ENCODE peak calls at places on chromosomes 3 and 15, in eight cellular contexts. One of them, this sample, is unnamed.

GRCh38 chr15:73906346-73907017 is 19.8 kb upstream of the LOXL1 start:
- DNase-seq in GM10248: no peak
- DNase-seq in kidney epithelial cell: no peak
- DNase-seq in HepG2: no peak
- DNase-seq in lung: no peak
- DNase-seq in A549: no peak
- DNase-seq in HFF-Myc: no peak
- DNase-seq in heart left ventricle: no peak
- DNase-seq in this sample: no peak

GRCh38 chr3:170076715-170077238 is 39.0 kb downstream of the GPR160 start:
- DNase-seq in GM10248: no peak
- DNase-seq in kidney epithelial cell: no peak
- DNase-seq in HepG2: peak; percentile 93
- DNase-seq in lung: no peak
- DNase-seq in A549: no peak
- DNase-seq in HFF-Myc: peak; percentile 44
- DNase-seq in heart left ventricle: no peak
- DNase-seq in this sample: peak; percentile 45

GRCh38 chr3:45817788-45818523 is 21.6 kb upstream of the SLC6A20 start:
- DNase-seq in GM10248: no peak
- DNase-seq in kidney epithelial cell: peak; percentile 98
- DNase-seq in HepG2: no peak
- DNase-seq in lung: peak; percentile 63
- DNase-seq in A549: peak; percentile 72
- DNase-seq in HFF-Myc: peak; percentile 70
- DNase-seq in heart left ventricle: peak; percentile 51
- DNase-seq in this sample: peak; percentile 97

GRCh38 chr3:150521458-150521857 is 24.8 kb downstream of the SERP1 start:
- DNase-seq in GM10248: no peak
- DNase-seq in kidney epithelial cell: no peak
- DNase-seq in HepG2: no peak
- DNase-seq in lung: no peak
- DNase-seq in A549: no peak
- DNase-seq in HFF-Myc: no peak
- DNase-seq in heart left ventricle: no peak
- DNase-seq in this sample: no peak

GRCh38 chr15:88897456-88898194 is 2.3 kb upstream of the HAPLN3 start:
- DNase-seq in GM10248: no peak
- DNase-seq in kidney epithelial cell: no peak
- DNase-seq in HepG2: peak; percentile 41
- DNase-seq in lung: peak; percentile 87
- DNase-seq in A549: peak; percentile 80
- DNase-seq in HFF-Myc: no peak
- DNase-seq in heart left ventricle: peak; percentile 91
- DNase-seq in this sample: no peak

GRCh38 chr15:58169934-58170333 is 31.8 kb downstream of the AQP9 start:
- DNase-seq in GM10248: no peak
- DNase-seq in kidney epithelial cell: no peak
- DNase-seq in HepG2: no peak
- DNase-seq in lung: no peak
- DNase-seq in A549: no peak
- DNase-seq in HFF-Myc: no peak
- DNase-seq in heart left ventricle: no peak
- DNase-seq in this sample: no peak

GRCh38 chr15:77495806-77496589 is 75.3 kb downstream of the HMG20A start:
- DNase-seq in GM10248: no peak
- DNase-seq in kidney epithelial cell: no peak
- DNase-seq in HepG2: no peak
- DNase-seq in lung: no peak
- DNase-seq in A549: no peak
- DNase-seq in HFF-Myc: no peak
- DNase-seq in heart left ventricle: peak; percentile 52
- DNase-seq in this sample: no peak

GRCh38 chr3:14222900-14223594 is 44.4 kb downstream of the LSM3 start:
- DNase-seq in GM10248: no peak
- DNase-seq in kidney epithelial cell: no peak
- DNase-seq in HepG2: no peak
- DNase-seq in lung: no peak
- DNase-seq in A549: no peak
- DNase-seq in HFF-Myc: no peak
- DNase-seq in heart left ventricle: no peak
- DNase-seq in this sample: no peak

GRCh38 chr3:139123377-139124095 is 78.8 kb upstream of the PRR23C start:
- DNase-seq in GM10248: no peak
- DNase-seq in kidney epithelial cell: no peak
- DNase-seq in HepG2: no peak
- DNase-seq in lung: peak; percentile 25
- DNase-seq in A549: no peak
- DNase-seq in HFF-Myc: no peak
- DNase-seq in heart left ventricle: no peak
- DNase-seq in this sample: no peak

GRCh38 chr15:72200395-72201237 is 3.0 kb upstream of the GRAMD2A start:
- DNase-seq in GM10248: no peak
- DNase-seq in kidney epithelial cell: no peak
- DNase-seq in HepG2: no peak
- DNase-seq in lung: no peak
- DNase-seq in A549: no peak
- DNase-seq in HFF-Myc: no peak
- DNase-seq in heart left ventricle: no peak
- DNase-seq in this sample: no peak

GRCh38 chr3:134066539-134067310 is 37.0 kb upstream of the SLCO2A1 start:
- DNase-seq in GM10248: no peak
- DNase-seq in kidney epithelial cell: no peak
- DNase-seq in HepG2: no peak
- DNase-seq in lung: no peak
- DNase-seq in A549: no peak
- DNase-seq in HFF-Myc: no peak
- DNase-seq in heart left ventricle: peak; percentile 34
- DNase-seq in this sample: no peak

GRCh38 chr15:58966698-58967097 is 20.8 kb upstream of the RNF111 start:
- DNase-seq in GM10248: no peak
- DNase-seq in kidney epithelial cell: no peak
- DNase-seq in HepG2: no peak
- DNase-seq in lung: no peak
- DNase-seq in A549: no peak
- DNase-seq in HFF-Myc: no peak
- DNase-seq in heart left ventricle: no peak
- DNase-seq in this sample: no peak

GRCh38 chr3:113271594-113272368 is 60.4 kb downstream of the BOC start:
- DNase-seq in GM10248: no peak
- DNase-seq in kidney epithelial cell: no peak
- DNase-seq in HepG2: no peak
- DNase-seq in lung: no peak
- DNase-seq in A549: no peak
- DNase-seq in HFF-Myc: no peak
- DNase-seq in heart left ventricle: no peak
- DNase-seq in this sample: no peak

GRCh38 chr3:48558446-48559134 is 2.0 kb upstream of the PFKFB4 start:
- DNase-seq in GM10248: no peak
- DNase-seq in kidney epithelial cell: no peak
- DNase-seq in HepG2: no peak
- DNase-seq in lung: peak; percentile 64
- DNase-seq in A549: no peak
- DNase-seq in HFF-Myc: no peak
- DNase-seq in heart left ventricle: peak; percentile 65
- DNase-seq in this sample: no peak

GRCh38 chr3:129121792-129122696 is at the start of gene RAB43:
- DNase-seq in GM10248: peak; percentile 91
- DNase-seq in kidney epithelial cell: peak; percentile 47
- DNase-seq in HepG2: peak; percentile 88
- DNase-seq in lung: peak; percentile 89
- DNase-seq in A549: peak; percentile 80
- DNase-seq in HFF-Myc: peak; percentile 37
- DNase-seq in heart left ventricle: peak; percentile 89
- DNase-seq in this sample: peak; percentile 30

GRCh38 chr3:11477286-11477935 is 166.3 kb downstream of the VGLL4 start:
- DNase-seq in GM10248: no peak
- DNase-seq in kidney epithelial cell: peak; percentile 55
- DNase-seq in HepG2: no peak
- DNase-seq in lung: no peak
- DNase-seq in A549: peak; percentile 12
- DNase-seq in HFF-Myc: no peak
- DNase-seq in heart left ventricle: no peak
- DNase-seq in this sample: peak; percentile 76

GRCh38 chr3:4824948-4825325 is 154.3 kb upstream of the BHLHE40 start:
- DNase-seq in GM10248: no peak
- DNase-seq in kidney epithelial cell: peak; percentile 87
- DNase-seq in HepG2: peak; percentile 3
- DNase-seq in lung: no peak
- DNase-seq in A549: peak; percentile 85
- DNase-seq in HFF-Myc: peak; percentile 11
- DNase-seq in heart left ventricle: no peak
- DNase-seq in this sample: no peak

GRCh38 chr15:69793436-69793782 is 304.3 kb downstream of the TLE3 start:
- DNase-seq in GM10248: no peak
- DNase-seq in kidney epithelial cell: no peak
- DNase-seq in HepG2: no peak
- DNase-seq in lung: no peak
- DNase-seq in A549: no peak
- DNase-seq in HFF-Myc: no peak
- DNase-seq in heart left ventricle: no peak
- DNase-seq in this sample: no peak

GRCh38 chr3:64741344-64741743 is 53.5 kb upstream of the ADAMTS9 start:
- DNase-seq in GM10248: no peak
- DNase-seq in kidney epithelial cell: no peak
- DNase-seq in HepG2: no peak
- DNase-seq in lung: peak; percentile 36
- DNase-seq in A549: no peak
- DNase-seq in HFF-Myc: no peak
- DNase-seq in heart left ventricle: peak; percentile 30
- DNase-seq in this sample: no peak

GRCh38 chr3:58116161-58116955 is 94.4 kb downstream of the DNASE1L3 start:
- DNase-seq in GM10248: peak; percentile 75
- DNase-seq in kidney epithelial cell: no peak
- DNase-seq in HepG2: no peak
- DNase-seq in lung: no peak
- DNase-seq in A549: no peak
- DNase-seq in HFF-Myc: no peak
- DNase-seq in heart left ventricle: no peak
- DNase-seq in this sample: no peak

GRCh38 chr3:166837535-166837934 is 542.6 kb downstream of the ZBBX start:
- DNase-seq in GM10248: peak; percentile 12
- DNase-seq in kidney epithelial cell: no peak
- DNase-seq in HepG2: peak; percentile 32
- DNase-seq in lung: no peak
- DNase-seq in A549: peak; percentile 6
- DNase-seq in HFF-Myc: no peak
- DNase-seq in heart left ventricle: no peak
- DNase-seq in this sample: no peak

GRCh38 chr15:101411588-101411987 is 77.9 kb downstream of the PCSK6 start:
- DNase-seq in GM10248: no peak
- DNase-seq in kidney epithelial cell: no peak
- DNase-seq in HepG2: no peak
- DNase-seq in lung: no peak
- DNase-seq in A549: no peak
- DNase-seq in HFF-Myc: no peak
- DNase-seq in heart left ventricle: no peak
- DNase-seq in this sample: no peak

GRCh38 chr15:101409621-101410020 is 79.9 kb downstream of the PCSK6 start:
- DNase-seq in GM10248: no peak
- DNase-seq in kidney epithelial cell: no peak
- DNase-seq in HepG2: no peak
- DNase-seq in lung: no peak
- DNase-seq in A549: no peak
- DNase-seq in HFF-Myc: no peak
- DNase-seq in heart left ventricle: no peak
- DNase-seq in this sample: no peak

GRCh38 chr15:101410612-101411011 is 78.9 kb downstream of the PCSK6 start:
- DNase-seq in GM10248: no peak
- DNase-seq in kidney epithelial cell: no peak
- DNase-seq in HepG2: no peak
- DNase-seq in lung: no peak
- DNase-seq in A549: no peak
- DNase-seq in HFF-Myc: no peak
- DNase-seq in heart left ventricle: no peak
- DNase-seq in this sample: no peak

GRCh38 chr15:101411085-101411484 is 78.4 kb downstream of the PCSK6 start:
- DNase-seq in GM10248: no peak
- DNase-seq in kidney epithelial cell: no peak
- DNase-seq in HepG2: no peak
- DNase-seq in lung: no peak
- DNase-seq in A549: no peak
- DNase-seq in HFF-Myc: no peak
- DNase-seq in heart left ventricle: no peak
- DNase-seq in this sample: no peak

GRCh38 chr15:101413239-101413638 is 76.3 kb downstream of the PCSK6 start:
- DNase-seq in GM10248: no peak
- DNase-seq in kidney epithelial cell: no peak
- DNase-seq in HepG2: no peak
- DNase-seq in lung: no peak
- DNase-seq in A549: no peak
- DNase-seq in HFF-Myc: no peak
- DNase-seq in heart left ventricle: no peak
- DNase-seq in this sample: no peak
- TF ChIP-seq CTCF in GM10248: no peak
- TF ChIP-seq CTCF in kidney epithelial cell: no peak
- TF ChIP-seq CTCF in HepG2: no peak
- TF ChIP-seq CTCF in lung: no peak
- TF ChIP-seq CTCF in A549: no peak
- TF ChIP-seq CTCF in HFF-Myc: no peak
- TF ChIP-seq CTCF in heart left ventricle: no peak
- TF ChIP-seq CTCF in this sample: no peak

GRCh38 chr3:171810278-171811058 is at the start of gene PLD1:
- DNase-seq in GM10248: peak; percentile 72
- DNase-seq in kidney epithelial cell: no peak
- DNase-seq in HepG2: peak; percentile 77
- DNase-seq in lung: peak; percentile 84
- DNase-seq in A549: peak; percentile 83
- DNase-seq in HFF-Myc: no peak
- DNase-seq in heart left ventricle: peak; percentile 88
- DNase-seq in this sample: no peak
- TF ChIP-seq CTCF in GM10248: no peak
- TF ChIP-seq CTCF in kidney epithelial cell: no peak
- TF ChIP-seq CTCF in HepG2: no peak
- TF ChIP-seq CTCF in lung: no peak
- TF ChIP-seq CTCF in A549: no peak
- TF ChIP-seq CTCF in HFF-Myc: no peak
- TF ChIP-seq CTCF in heart left ventricle: no peak
- TF ChIP-seq CTCF in this sample: no peak

DNA sequence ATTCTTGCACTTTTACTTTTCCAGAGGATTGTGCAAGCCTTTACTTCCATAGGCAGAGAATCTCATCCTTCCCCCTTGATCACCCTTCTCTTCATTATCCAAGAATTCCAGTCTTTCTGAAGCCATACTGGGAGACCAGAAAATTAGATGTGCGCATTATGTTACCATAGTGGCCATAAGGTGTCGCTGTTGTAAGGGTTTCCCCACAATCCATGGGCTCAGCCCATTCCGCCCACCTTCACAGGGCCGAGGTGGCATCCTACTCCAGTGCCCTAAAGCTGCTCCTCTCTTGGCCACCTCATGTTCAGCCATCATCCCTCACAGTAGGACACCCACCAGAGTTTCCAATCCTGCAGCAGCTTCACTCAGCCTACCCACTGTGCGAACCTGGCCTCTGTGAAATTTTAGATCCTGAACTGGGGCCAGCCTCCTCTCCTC is 35.0 kb downstream of the CTSH start:
- DNase-seq in GM10248: peak; percentile 51
- DNase-seq in kidney epithelial cell: no peak
- DNase-seq in HepG2: peak; percentile 42
- DNase-seq in lung: no peak
- DNase-seq in A549: peak; percentile 63
- DNase-seq in HFF-Myc: no peak
- DNase-seq in heart left ventricle: no peak
- DNase-seq in this sample: no peak
- TF ChIP-seq CTCF in GM10248: peak; percentile 64
- TF ChIP-seq CTCF in kidney epithelial cell: peak; percentile 68
- TF ChIP-seq CTCF in HepG2: peak; percentile 91
- TF ChIP-seq CTCF in lung: peak; percentile 33
- TF ChIP-seq CTCF in A549: peak; percentile 87
- TF ChIP-seq CTCF in HFF-Myc: peak; percentile 66
- TF ChIP-seq CTCF in heart left ventricle: peak; percentile 55
- TF ChIP-seq CTCF in this sample: peak; percentile 74

GRCh38 chr15:29124581-29125381 is 144.8 kb downstream of the NSMCE3 start:
- DNase-seq in GM10248: no peak
- DNase-seq in kidney epithelial cell: no peak
- DNase-seq in HepG2: no peak
- DNase-seq in lung: no peak
- DNase-seq in A549: no peak
- DNase-seq in HFF-Myc: no peak
- DNase-seq in heart left ventricle: peak; percentile 15
- DNase-seq in this sample: no peak
- TF ChIP-seq CTCF in GM10248: no peak
- TF ChIP-seq CTCF in kidney epithelial cell: no peak
- TF ChIP-seq CTCF in HepG2: no peak
- TF ChIP-seq CTCF in lung: no peak
- TF ChIP-seq CTCF in A549: no peak
- TF ChIP-seq CTCF in HFF-Myc: no peak
- TF ChIP-seq CTCF in heart left ventricle: no peak
- TF ChIP-seq CTCF in this sample: peak; percentile 29